ENCODE peak calls at places on chromosomes 2 and 18, in five cellular contexts. B is mammary epithelial cell, O is GM23248, Y is GM23338, N is endothelial cell of umbilical vein. H is an unnamed sample.

GRCh38 chr2:5695641-5696350 is 3.6 kb downstream of the SOX11 start:
- DNase-seq in B (no peak), O (peak; percentile 30), Y (peak; percentile 67), N (no peak), H (no peak)

GRCh38 chr2:3102915-3103569 is 274.6 kb downstream of the EIPR1 start:
- DNase-seq in B (no peak), O (no peak), Y (no peak), N (no peak), H (no peak)

GRCh38 chr2:180291552-180292421 is 284.7 kb upstream of the CWC22 start:
- DNase-seq in B (peak; percentile 77), O (peak; percentile 67), Y (no peak), N (no peak), H (no peak)

GRCh38 chr2:99470957-99471356 is 18.9 kb downstream of the REV1 start:
- DNase-seq in B (no peak), O (no peak), Y (no peak), N (no peak), H (no peak)

GRCh38 chr2:230124235-230124634 is 55.5 kb upstream of the SLC16A14 start:
- DNase-seq in B (no peak), O (no peak), Y (no peak), N (no peak), H (no peak)

GRCh38 chr2:64609229-64609994 is 44.3 kb downstream of the SERTAD2 start:
- DNase-seq in B (no peak), O (peak; percentile 84), Y (peak; percentile 81), N (peak; percentile 31), H (no peak)

GRCh38 chr18:75358928-75359327 is 68.6 kb downstream of the SMIM21 start:
- DNase-seq in B (no peak), O (no peak), Y (no peak), N (no peak), H (no peak)

GRCh38 chr2:187567126-187567525 is 12.9 kb upstream of the TFPI start:
- DNase-seq in B (no peak), O (peak; percentile 74), Y (no peak), N (peak; percentile 40), H (no peak)

GRCh38 chr2:53545159-53546055 is 222.2 kb upstream of the CHAC2 start:
- DNase-seq in B (peak; percentile 33), O (no peak), Y (no peak), N (no peak), H (no peak)

GRCh38 chr18:64886995-64887394 is 738.1 kb upstream of the LINC00305 start:
- DNase-seq in B (no peak), O (no peak), Y (no peak), N (no peak), H (no peak)

GRCh38 chr2:2102870-2103269 is 228.2 kb downstream of the MYT1L start:
- DNase-seq in B (no peak), O (no peak), Y (no peak), N (no peak), H (no peak)

GRCh38 chr2:235030126-235030525 is 78.3 kb downstream of the SH3BP4 start:
- DNase-seq in B (no peak), O (no peak), Y (no peak), N (no peak), H (no peak)

GRCh38 chr2:135904590-135904989 is 28.3 kb upstream of the MCM6 start:
- DNase-seq in B (peak; percentile 36), O (peak; percentile 71), Y (no peak), N (no peak), H (no peak)

GRCh38 chr2:150076281-150076680 is 411.2 kb downstream of the RND3 start:
- DNase-seq in B (peak; percentile 78), O (peak; percentile 86), Y (no peak), N (no peak), H (no peak)

GRCh38 chr18:62982600-62983251 is 267.4 kb downstream of the PHLPP1 start:
- DNase-seq in B (peak; percentile 28), O (peak; percentile 57), Y (peak; percentile 87), N (peak; percentile 65), H (peak; percentile 16)

GRCh38 chr2:216235462-216235861 is 126.3 kb downstream of the XRCC5 start:
- DNase-seq in B (no peak), O (no peak), Y (no peak), N (no peak), H (no peak)

GRCh38 chr2:134866498-134867099 is 28.2 kb downstream of the ACMSD start:
- DNase-seq in B (peak; percentile 66), O (peak; percentile 67), Y (no peak), N (no peak), H (no peak)

GRCh38 chr2:211408485-211408884 is 852.1 kb downstream of the CPS1 start:
- DNase-seq in B (peak; percentile 81), O (no peak), Y (no peak), N (peak; percentile 18), H (no peak)

GRCh38 chr2:16067037-16067406 is 126.7 kb downstream of the MYCN start:
- DNase-seq in B (no peak), O (no peak), Y (no peak), N (no peak), H (no peak)

GRCh38 chr2:76760367-76760704 is 761.8 kb downstream of the LRRTM4 start:
- DNase-seq in B (no peak), O (no peak), Y (no peak), N (no peak), H (no peak)

GRCh38 chr2:214628091-214628490 is 181.4 kb downstream of the BARD1 start:
- DNase-seq in B (no peak), O (peak; percentile 23), Y (no peak), N (no peak), H (no peak)

GRCh38 chr2:25483584-25484266 is 142.0 kb upstream of the DNMT3A start:
- DNase-seq in B (peak; percentile 35), O (no peak), Y (no peak), N (no peak), H (no peak)

GRCh38 chr18:10015941-10016819 is 102.4 kb downstream of the VAPA start:
- DNase-seq in B (peak; percentile 54), O (peak; percentile 95), Y (peak; percentile 21), N (peak; percentile 47), H (peak; percentile 22)

GRCh38 chr2:145159676-145160075 is 639.8 kb upstream of the ZEB2 start:
- DNase-seq in B (no peak), O (no peak), Y (no peak), N (no peak), H (no peak)

GRCh38 chr2:150911766-150912280 is 349.8 kb downstream of the RBM43 start:
- DNase-seq in B (peak; percentile 70), O (peak; percentile 94), Y (peak; percentile 19), N (peak; percentile 77), H (no peak)

GRCh38 chr18:35582310-35582682 is 756 bp downstream of the GALNT1 start:
- DNase-seq in B (no peak), O (peak; percentile 25), Y (no peak), N (no peak), H (no peak)

GRCh38 chr2:223834431-223834830 is 3.0 kb downstream of the AP1S3 start:
- DNase-seq in B (no peak), O (no peak), Y (no peak), N (no peak), H (no peak)

GRCh38 chr2:223835701-223836532 is 1.5 kb downstream of the AP1S3 start:
- DNase-seq in B (peak; percentile 73), O (no peak), Y (peak; percentile 24), N (no peak), H (no peak)

GRCh38 chr2:223841436-223842180 is 4.2 kb upstream of the AP1S3 start:
- DNase-seq in B (no peak), O (no peak), Y (no peak), N (peak; percentile 16), H (no peak)

GRCh38 chr2:223837290-223838061 is at the start of gene AP1S3:
- DNase-seq in B (peak; percentile 87), O (peak; percentile 71), Y (peak; percentile 95), N (peak; percentile 32), H (no peak)
- TF ChIP-seq EZH2 in B (no peak), O (no peak), Y (no peak), N (no peak), H (no peak)

GRCh38 chr2:232255033-232255432 is 123.5 kb upstream of the ALPP start:
- DNase-seq in B (no peak), O (no peak), Y (no peak), N (no peak), H (no peak)

GRCh38 chr2:232245111-232245510 is 133.4 kb upstream of the ALPP start:
- DNase-seq in B (no peak), O (no peak), Y (no peak), N (no peak), H (no peak)

DNA sequence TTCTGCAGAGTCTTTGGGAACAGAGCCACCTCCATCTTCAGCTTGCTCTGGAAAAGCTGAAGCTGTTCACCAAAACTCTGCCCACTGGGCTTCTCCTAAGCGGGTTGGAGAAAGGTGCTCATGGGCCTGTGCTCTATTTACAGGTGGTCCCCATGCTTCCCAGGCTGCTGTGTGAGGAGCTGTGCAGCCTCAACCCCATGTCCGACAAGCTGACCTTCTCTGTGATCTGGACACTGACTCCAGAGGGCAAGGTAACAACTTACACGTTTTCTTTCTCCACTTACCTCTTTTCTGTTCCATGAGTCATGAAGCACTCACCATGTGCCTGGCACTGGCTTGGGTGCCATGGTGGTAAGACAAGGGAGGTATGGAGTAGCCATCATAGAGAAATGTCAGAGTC is 129.5 kb upstream of the ALPP start:
- DNase-seq in B (no peak), O (no peak), Y (no peak), N (no peak), H (no peak)
- H3K27ac ChIP-seq in B (no peak overlapping the region), O (no peak overlapping the region), Y (no peak overlapping the region), N (no peak overlapping the region), H (no peak overlapping the region)

DNA sequence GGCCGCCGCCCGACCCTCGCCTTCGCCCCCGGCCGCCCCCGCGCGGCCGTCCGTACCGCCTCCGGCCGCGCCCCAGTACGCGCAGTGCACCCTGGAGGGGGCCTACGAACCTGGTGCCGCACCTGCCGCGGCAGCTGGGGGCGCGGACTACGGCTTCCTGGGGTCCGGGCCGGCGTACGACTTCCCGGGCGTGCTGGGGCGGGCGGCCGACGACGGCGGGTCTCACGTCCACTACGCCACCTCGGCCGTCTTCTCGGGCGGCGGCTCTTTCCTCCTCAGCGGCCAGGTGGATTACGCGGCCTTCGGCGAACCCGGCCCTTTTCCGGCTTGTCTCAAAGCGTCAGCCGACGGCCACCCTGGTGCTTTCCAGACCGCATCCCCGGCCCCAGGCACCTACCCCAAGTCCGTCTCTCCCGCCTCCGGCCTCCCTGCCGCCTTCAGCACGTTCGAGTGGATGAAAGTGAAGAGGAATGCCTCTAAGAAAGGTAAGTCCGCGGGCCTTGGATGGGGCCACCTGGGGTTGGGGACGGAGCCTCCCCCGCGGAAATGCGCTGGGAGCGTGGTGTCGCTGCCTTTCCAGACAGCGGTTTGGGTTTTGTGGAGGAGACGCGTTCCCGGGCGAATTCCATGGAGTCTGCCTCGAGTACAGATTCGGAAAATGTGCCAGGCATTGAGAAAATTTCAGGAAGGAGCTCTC is 649 bp downstream of the HOXD1 start:
- DNase-seq in B (no peak), O (peak; percentile 39), Y (peak; percentile 70), N (peak; percentile 41), H (no peak)
- TF ChIP-seq EZH2 in B (peak; percentile 91), O (no peak), Y (no peak), N (no peak), H (no peak)

GRCh38 chr18:55731594-55732042 is 143.6 kb upstream of the TCF4 start:
- DNase-seq in B (peak; percentile 29), O (peak; percentile 18), Y (no peak), N (no peak), H (no peak)
- H3K27ac ChIP-seq in B (no peak overlapping the region), O (no peak overlapping the region), Y (no peak overlapping the region), N (peak overlapping the region; percentile 87), H (no peak overlapping the region)

GRCh38 chr2:227106845-227107759 is 56.9 kb downstream of the COL4A4 start:
- DNase-seq in B (peak; percentile 30), O (peak; percentile 78), Y (peak; percentile 90), N (peak; percentile 32), H (peak; percentile 66)
- TF ChIP-seq EZH2 in B (no peak), O (no peak), Y (no peak), N (no peak), H (no peak)

GRCh38 chr18:31246460-31246859 is 71.5 kb upstream of the DSG1 start:
- DNase-seq in B (no peak), O (no peak), Y (no peak), N (no peak), H (no peak)
- H3K27ac ChIP-seq in B (peak overlapping the region; percentile 57), O (no peak overlapping the region), Y (no peak overlapping the region), N (no peak overlapping the region), H (no peak overlapping the region)